ENCODE peak calls at places on chromosomes 5 and 9, in eight cellular contexts. U, G, R, T, E, F, D and N are unnamed samples.
A peak's percentile ranks its signal among the peaks of the same experiment; 100 is the strongest.

GRCh38 chr5:148730272-148730954 is 76.1 kb upstream of the HTR4 start:
- DNase-seq in U (no peak), G (no peak), R (no peak), T (no peak), E (no peak), F (no peak), D (no peak), N (no peak)

GRCh38 chr5:200985-201384 is 9.7 kb downstream of the LRRC14B start:
- DNase-seq in U (no peak), G (no peak), R (no peak), T (no peak), E (no peak), F (peak; percentile 10), D (no peak), N (peak; percentile 42)

GRCh38 chr9:2216591-2216990 is 201.4 kb downstream of the SMARCA2 start:
- DNase-seq in U (no peak), G (no peak), R (no peak), T (no peak), E (no peak), F (no peak), D (no peak), N (no peak)

GRCh38 chr5:106127341-106127781 is 1543.4 kb downstream of the EFNA5 start:
- DNase-seq in U (no peak), G (no peak), R (no peak), T (no peak), E (peak; percentile 80), F (no peak), D (no peak), N (no peak)

GRCh38 chr5:142621227-142621626 is 64.7 kb downstream of the FGF1 start:
- DNase-seq in U (no peak), G (no peak), R (no peak), T (no peak), E (peak; percentile 73), F (no peak), D (no peak), N (no peak)

GRCh38 chr9:34646211-34647083 is at the start of gene GALT:
- DNase-seq in U (peak; percentile 98), G (peak; percentile 93), R (peak; percentile 91), T (peak; percentile 88), E (peak; percentile 94), F (peak; percentile 96), D (peak; percentile 94), N (no peak)

GRCh38 chr5:52562473-52562872 is 225.2 kb upstream of the ITGA1 start:
- DNase-seq in U (no peak), G (no peak), R (no peak), T (no peak), E (no peak), F (no peak), D (no peak), N (no peak)

GRCh38 chr9:91711755-91712591 is 238.1 kb downstream of the ROR2 start:
- DNase-seq in U (no peak), G (peak; percentile 43), R (peak; percentile 19), T (no peak), E (no peak), F (no peak), D (no peak), N (no peak)

GRCh38 chr5:112238473-112238872 is 180.6 kb downstream of the EPB41L4A start:
- DNase-seq in U (no peak), G (no peak), R (no peak), T (no peak), E (peak; percentile 56), F (no peak), D (no peak), N (no peak)

GRCh38 chr5:60943624-60944023 is 1.2 kb downstream of the ERCC8 start:
- DNase-seq in U (no peak), G (no peak), R (no peak), T (no peak), E (no peak), F (no peak), D (no peak), N (no peak)

GRCh38 chr5:125412051-125412560 is 665.7 kb upstream of the ZNF608 start:
- DNase-seq in U (no peak), G (no peak), R (no peak), T (no peak), E (peak; percentile 81), F (no peak), D (no peak), N (no peak)

GRCh38 chr5:10975915-10976314 is 214.9 kb upstream of the DAP start:
- DNase-seq in U (no peak), G (no peak), R (no peak), T (no peak), E (no peak), F (no peak), D (no peak), N (no peak)

GRCh38 chr9:18296702-18297531 is 177.0 kb upstream of the ADAMTSL1 start:
- DNase-seq in U (no peak), G (no peak), R (no peak), T (no peak), E (peak; percentile 19), F (no peak), D (no peak), N (no peak)

GRCh38 chr5:55856511-55857246 is 5.5 kb downstream of the IL31RA start:
- DNase-seq in U (no peak), G (peak; percentile 66), R (no peak), T (no peak), E (no peak), F (no peak), D (no peak), N (no peak)

GRCh38 chr5:15711881-15712280 is 211.9 kb downstream of the FBXL7 start:
- DNase-seq in U (no peak), G (no peak), R (no peak), T (no peak), E (no peak), F (no peak), D (no peak), N (no peak)

GRCh38 chr9:113646946-113647914 is 183.7 kb downstream of the RGS3 start:
- DNase-seq in U (no peak), G (no peak), R (no peak), T (no peak), E (no peak), F (no peak), D (no peak), N (peak; percentile 47)

GRCh38 chr5:151738125-151738848 is 20.1 kb downstream of the ATOX1 start:
- DNase-seq in U (no peak), G (no peak), R (no peak), T (no peak), E (no peak), F (no peak), D (no peak), N (no peak)

GRCh38 chr9:131891578-131891977 is 151.7 kb upstream of the RAPGEF1 start:
- DNase-seq in U (no peak), G (no peak), R (no peak), T (no peak), E (no peak), F (no peak), D (no peak), N (no peak)

GRCh38 chr5:128537999-128538248 is at the start of gene FBN2:
- DNase-seq in U (no peak), G (no peak), R (no peak), T (no peak), E (no peak), F (no peak), D (no peak), N (no peak)

GRCh38 chr5:120463991-120464626 is at the start of gene PRR16:
- DNase-seq in U (peak; percentile 89), G (no peak), R (no peak), T (peak; percentile 66), E (peak; percentile 80), F (peak; percentile 80), D (peak; percentile 47), N (peak; percentile 83)

GRCh38 chr5:72427488-72428437 is 79.4 kb downstream of the ZNF366 start:
- DNase-seq in U (no peak), G (no peak), R (no peak), T (no peak), E (peak; percentile 63), F (no peak), D (no peak), N (no peak)

GRCh38 chr5:145574889-145575573 is 260.1 kb downstream of the PRELID2 start:
- DNase-seq in U (no peak), G (no peak), R (no peak), T (no peak), E (no peak), F (no peak), D (no peak), N (no peak)

GRCh38 chr9:136247947-136248637 is 2.5 kb upstream of the QSOX2 start:
- DNase-seq in U (no peak), G (no peak), R (no peak), T (no peak), E (no peak), F (no peak), D (no peak), N (no peak)

GRCh38 chr5:79025054-79025465 is 40.0 kb upstream of the ARSB start:
- DNase-seq in U (peak; percentile 89), G (peak; percentile 33), R (peak; percentile 5), T (peak; percentile 66), E (peak; percentile 71), F (peak; percentile 83), D (peak; percentile 60), N (no peak)

GRCh38 chr9:137604345-137605145 is 941 bp upstream of the ARRDC1 start:
- DNase-seq in U (peak; percentile 79), G (no peak), R (no peak), T (no peak), E (no peak), F (no peak), D (peak; percentile 51), N (no peak)

GRCh38 chr5:15304914-15305834 is 194.8 kb upstream of the FBXL7 start:
- DNase-seq in U (no peak), G (no peak), R (no peak), T (no peak), E (no peak), F (no peak), D (no peak), N (no peak)

GRCh38 chr5:136080483-136081180 is 51.8 kb downstream of the TGFBI start:
- DNase-seq in U (peak; percentile 95), G (peak; percentile 58), R (no peak), T (no peak), E (peak; percentile 91), F (peak; percentile 52), D (peak; percentile 89), N (no peak)

GRCh38 chr5:119435436-119436132 is 16.7 kb upstream of the HSD17B4 start:
- DNase-seq in U (peak; percentile 79), G (peak; percentile 65), R (peak; percentile 41), T (no peak), E (peak; percentile 82), F (peak; percentile 63), D (peak; percentile 50), N (no peak)

GRCh38 chr5:78809444-78809843 is 160.9 kb upstream of the LHFPL2 start:
- DNase-seq in U (peak; percentile 77), G (no peak), R (no peak), T (peak; percentile 61), E (no peak), F (no peak), D (no peak), N (no peak)

GRCh38 chr9:76297721-76298239 is 96.4 kb downstream of the RFK start:
- DNase-seq in U (no peak), G (no peak), R (no peak), T (no peak), E (no peak), F (no peak), D (peak; percentile 34), N (no peak)

GRCh38 chr9:35075358-35075757 is 2.9 kb upstream of the VCP start:
- DNase-seq in U (no peak), G (no peak), R (no peak), T (no peak), E (no peak), F (no peak), D (no peak), N (no peak)

GRCh38 chr9:96048116-96048953 is 172.8 kb downstream of the ERCC6L2 start:
- DNase-seq in U (no peak), G (no peak), R (no peak), T (no peak), E (no peak), F (no peak), D (peak; percentile 67), N (no peak)

GRCh38 chr9:129719135-129719534 is 33.7 kb downstream of the PTGES start:
- DNase-seq in U (no peak), G (no peak), R (no peak), T (no peak), E (peak; percentile 39), F (no peak), D (no peak), N (no peak)

GRCh38 chr9:109278848-109279247 is 42.0 kb downstream of the EPB41L4B start:
- DNase-seq in U (no peak), G (no peak), R (no peak), T (no peak), E (no peak), F (no peak), D (no peak), N (no peak)